ENCODE peak calls at places on chromosomes 2 and 18, in ten cellular contexts. F is astrocyte of the spinal cord; I is HFF-Myc; R is GM12865; A is mammary epithelial cell; B is bronchial epithelial cell; V is Peyer's patch; N is tibial artery; G is CD8-positive, alpha-beta memory T cell; S is prostate gland. X is an unnamed sample.

GRCh38 chr2:46032996-46033395 is 264.2 kb upstream of the EPAS1 start:
- DNase-seq in F (no peak), I (no peak), R (peak), A (peak), B (peak), V (no peak), N (no peak), G (no peak), S (no peak), X (no peak)

GRCh38 chr18:34709631-34710429 is at the start of gene DTNA:
- DNase-seq in F (peak), I (peak), R (peak), A (peak), B (peak), V (no peak), N (no peak), G (no peak), S (no peak), X (no peak)

GRCh38 chr2:75627902-75628504 is 18.6 kb upstream of the MRPL19 start:
- DNase-seq in F (peak), I (peak), R (peak), A (peak), B (peak), V (peak), N (peak), G (peak), S (peak), X (peak)

GRCh38 chr2:240925576-240926515 is 19.7 kb downstream of the CROCC2 start:
- DNase-seq in F (no peak), I (no peak), R (no peak), A (no peak), B (no peak), V (peak), N (peak), G (no peak), S (no peak), X (no peak)

GRCh38 chr2:213818436-213818835 is 534.2 kb downstream of the SPAG16 start:
- DNase-seq in F (peak), I (no peak), R (no peak), A (no peak), B (no peak), V (no peak), N (no peak), G (no peak), S (no peak), X (no peak)

GRCh38 chr18:64165906-64166305 is 17.0 kb upstream of the LINC00305 start:
- DNase-seq in F (peak), I (no peak), R (no peak), A (no peak), B (peak), V (no peak), N (no peak), G (no peak), S (no peak), X (no peak)

GRCh38 chr2:33933203-33933602 is 334.1 kb upstream of the FAM98A start:
- DNase-seq in F (no peak), I (no peak), R (no peak), A (no peak), B (no peak), V (no peak), N (no peak), G (no peak), S (no peak), X (no peak)

GRCh38 chr2:40384714-40385113 is 67.2 kb downstream of the SLC8A1 start:
- DNase-seq in F (peak), I (no peak), R (no peak), A (peak), B (peak), V (no peak), N (no peak), G (no peak), S (no peak), X (no peak)

GRCh38 chr2:79511320-79511951 is 1.4 kb upstream of the CTNNA2 start:
- DNase-seq in F (peak), I (peak), R (peak), A (peak), B (peak), V (no peak), N (no peak), G (no peak), S (no peak), X (no peak)

GRCh38 chr2:217625475-217626245 is 377.1 kb downstream of the TNS1 start:
- DNase-seq in F (peak), I (peak), R (no peak), A (no peak), B (no peak), V (no peak), N (no peak), G (no peak), S (no peak), X (no peak)

GRCh38 chr2:156803243-156803642 is 367.1 kb downstream of the GPD2 start:
- DNase-seq in F (no peak), I (no peak), R (no peak), A (no peak), B (peak), V (peak), N (no peak), G (no peak), S (no peak), X (no peak)

GRCh38 chr2:134668821-134669220 is 50.0 kb downstream of the TMEM163 start:
- DNase-seq in F (peak), I (no peak), R (peak), A (no peak), B (no peak), V (no peak), N (no peak), G (peak), S (no peak), X (peak)

DNA sequence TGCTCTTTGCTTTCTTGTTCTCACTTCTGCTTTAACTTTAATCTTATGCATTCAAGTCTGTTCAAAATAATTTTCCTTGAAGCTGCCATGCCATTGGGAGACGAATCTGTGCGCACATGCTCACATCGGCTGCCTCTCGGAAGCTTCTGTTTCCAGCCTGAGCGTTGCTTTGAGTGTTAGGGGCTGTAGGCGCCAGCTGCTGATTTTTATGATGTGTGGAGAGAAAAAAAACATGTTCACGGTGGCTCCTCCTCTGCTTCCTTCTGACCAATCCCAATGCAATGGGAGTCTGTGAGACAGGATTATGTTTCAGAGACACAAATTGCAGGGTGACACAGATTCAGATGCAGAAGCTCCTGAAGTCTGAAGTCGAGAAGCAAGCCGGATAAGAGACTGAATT is at the start of gene MC4R:
- DNase-seq in F (peak), I (peak), R (no peak), A (peak), B (peak), V (no peak), N (no peak), G (no peak), S (no peak), X (peak)
- H3K4me3 ChIP-seq in F (peak), I (peak), R (no peak), A (peak), B (peak), V (no peak), N (no peak), G (no peak), S (no peak), X (no peak)

DNA sequence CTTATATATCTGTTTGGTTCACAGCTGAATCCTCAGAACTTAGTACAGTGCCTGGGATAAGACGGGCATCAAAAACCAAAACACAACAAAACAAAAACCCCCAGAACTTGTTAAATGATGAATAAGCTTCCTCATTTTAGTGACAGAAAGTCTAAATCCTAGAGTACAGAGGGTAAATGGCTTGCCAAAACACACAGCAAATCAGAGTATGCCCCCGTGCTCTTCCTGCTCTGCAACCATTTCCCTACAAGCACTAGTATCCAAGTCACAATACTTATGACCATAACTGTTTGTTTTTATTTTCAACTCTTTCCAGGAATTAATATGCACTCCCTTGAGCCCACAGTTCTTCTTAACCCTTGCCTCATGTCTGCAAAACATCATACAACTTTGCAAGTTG is 10.1 kb downstream of the ZNF521 start:
- DNase-seq in F (no peak), I (no peak), R (no peak), A (no peak), B (no peak), V (no peak), N (no peak), G (no peak), S (no peak), X (no peak)
- H3K4me3 ChIP-seq in F (no peak), I (no peak), R (no peak), A (no peak), B (no peak), V (no peak), N (no peak), G (no peak), S (no peak), X (no peak)

GRCh38 chr18:13550446-13551304 is 175.7 kb downstream of the FAM210A start:
- DNase-seq in F (no peak), I (no peak), R (no peak), A (no peak), B (no peak), V (no peak), N (no peak), G (no peak), S (no peak), X (no peak)

GRCh38 chr18:13548944-13549878 is 177.1 kb downstream of the FAM210A start:
- DNase-seq in F (no peak), I (no peak), R (peak), A (no peak), B (no peak), V (no peak), N (no peak), G (no peak), S (peak), X (no peak)

GRCh38 chr18:13551305-13551603 is 175.1 kb downstream of the FAM210A start:
- DNase-seq in F (no peak), I (no peak), R (no peak), A (no peak), B (no peak), V (no peak), N (no peak), G (no peak), S (no peak), X (no peak)

GRCh38 chr18:13548106-13548819 is 178.1 kb downstream of the FAM210A start:
- DNase-seq in F (no peak), I (no peak), R (peak), A (no peak), B (no peak), V (no peak), N (no peak), G (no peak), S (no peak), X (peak)

DNA sequence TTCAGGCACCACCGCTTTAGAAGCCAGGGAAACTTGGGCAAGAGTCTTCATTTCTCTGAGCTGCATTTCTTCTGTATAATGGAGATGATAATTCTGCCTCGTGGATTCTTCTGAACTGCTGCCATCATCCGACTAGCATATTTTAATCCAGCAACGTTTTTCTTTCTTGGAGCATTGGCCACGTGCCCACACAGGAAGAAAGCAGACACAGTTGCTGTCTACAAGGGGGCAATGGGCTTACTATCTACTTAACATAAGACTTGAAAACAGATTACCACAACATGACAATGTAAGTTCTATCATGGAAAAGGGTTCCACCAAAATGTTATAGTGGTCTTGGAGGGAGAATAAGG is 176.5 kb downstream of the FAM210A start:
- DNase-seq in F (no peak), I (no peak), R (no peak), A (no peak), B (no peak), V (no peak), N (no peak), G (no peak), S (no peak), X (no peak)
- H3K4me3 ChIP-seq in F (no peak), I (no peak), R (no peak), A (no peak), B (no peak), V (no peak), N (no peak), G (no peak), S (no peak), X (no peak)

GRCh38 chr2:131542438-131543384 is 15.0 kb downstream of the CCDC74A start:
- DNase-seq in F (no peak), I (no peak), R (no peak), A (no peak), B (no peak), V (no peak), N (no peak), G (no peak), S (no peak), X (no peak)

DNA sequence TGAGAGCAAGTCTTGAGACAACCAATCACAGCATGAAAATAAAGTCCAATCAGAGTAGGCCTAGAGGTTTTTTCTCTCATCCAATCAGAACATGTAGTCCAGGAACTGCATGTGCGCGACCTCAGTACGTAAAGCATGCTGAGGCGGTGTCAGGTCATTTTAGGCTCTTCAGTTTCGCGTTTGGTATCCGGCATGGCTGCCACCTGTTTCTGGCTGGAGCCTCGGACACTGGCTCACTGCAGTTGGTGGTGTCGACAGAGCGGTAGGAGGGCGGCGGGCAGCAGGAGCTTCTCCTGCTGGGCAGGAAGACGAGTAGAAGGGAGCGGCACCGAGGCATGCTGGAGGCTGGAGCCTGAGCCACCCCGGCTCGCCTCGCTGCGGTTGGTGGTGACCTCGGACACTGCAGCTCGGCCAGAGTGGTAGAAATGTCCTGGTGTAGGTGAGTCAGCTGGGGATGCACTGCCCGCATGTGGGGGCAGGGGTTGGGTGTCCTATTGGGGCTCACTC is 15.8 kb downstream of the CCDC74A start:
- DNase-seq in F (no peak), I (no peak), R (no peak), A (no peak), B (no peak), V (no peak), N (no peak), G (no peak), S (no peak), X (no peak)
- H3K4me3 ChIP-seq in F (no peak), I (no peak), R (no peak), A (no peak), B (no peak), V (no peak), N (no peak), G (no peak), S (no peak), X (no peak)

GRCh38 chr2:209577376-209578357 is 153.8 kb downstream of the MAP2 start:
- DNase-seq in F (peak), I (no peak), R (peak), A (no peak), B (peak), V (no peak), N (no peak), G (no peak), S (no peak), X (peak)
- H3K4me3 ChIP-seq in F (no peak), I (no peak), R (no peak), A (no peak), B (no peak), V (no peak), N (no peak), G (no peak), S (no peak), X (no peak)

X was measured in mucosa of descending colon.